ENCODE peak calls at places on chromosomes 11 and 22, in five cellular contexts. One of them, this sample, is unnamed.

GRCh38 chr11:13440100-13440855 is 22.7 kb downstream of the BTBD10 start:
- DNase-seq in psoas muscle: peak; percentile 13
- DNase-seq in hepatocyte: peak; percentile 34
- DNase-seq in mesenchymal stem cell: peak; percentile 87
- DNase-seq in thoracic aorta: no peak
- DNase-seq in this sample: peak; percentile 36

GRCh38 chr11:111457731-111458368 is 54.3 kb downstream of the BTG4 start:
- DNase-seq in hepatocyte: no peak
- DNase-seq in thoracic aorta: no peak
- DNase-seq in psoas muscle: no peak
- DNase-seq in mesenchymal stem cell: no peak
- DNase-seq in this sample: no peak

GRCh38 chr22:30606455-30607299 is at the start of gene TCN2:
- DNase-seq in thoracic aorta: peak; percentile 30
- DNase-seq in hepatocyte: peak; percentile 88
- DNase-seq in psoas muscle: peak; percentile 66
- DNase-seq in mesenchymal stem cell: peak; percentile 88
- DNase-seq in this sample: peak; percentile 65

GRCh38 chr22:50105529-50106100 is 15.8 kb downstream of the MOV10L1 start:
- DNase-seq in psoas muscle: no peak
- DNase-seq in thoracic aorta: no peak
- DNase-seq in mesenchymal stem cell: peak; percentile 59
- DNase-seq in hepatocyte: no peak
- DNase-seq in this sample: no peak

GRCh38 chr11:77470971-77471370 is 2.9 kb downstream of the PAK1 start:
- DNase-seq in mesenchymal stem cell: no peak
- DNase-seq in hepatocyte: no peak
- DNase-seq in thoracic aorta: no peak
- DNase-seq in psoas muscle: no peak
- DNase-seq in this sample: no peak

GRCh38 chr11:45857834-45858492 is 10.7 kb downstream of the CRY2 start:
- DNase-seq in mesenchymal stem cell: peak; percentile 96
- DNase-seq in psoas muscle: peak; percentile 52
- DNase-seq in hepatocyte: peak; percentile 58
- DNase-seq in thoracic aorta: no peak
- DNase-seq in this sample: peak; percentile 64

GRCh38 chr11:65121447-65121864 is 478 bp downstream of the FAU start:
- DNase-seq in hepatocyte: peak; percentile 72
- DNase-seq in psoas muscle: no peak
- DNase-seq in thoracic aorta: no peak
- DNase-seq in mesenchymal stem cell: peak; percentile 22
- DNase-seq in this sample: no peak

GRCh38 chr11:72041364-72042058 is 38.8 kb downstream of the NUMA1 start:
- DNase-seq in mesenchymal stem cell: peak; percentile 86
- DNase-seq in psoas muscle: peak; percentile 70
- DNase-seq in hepatocyte: peak; percentile 82
- DNase-seq in thoracic aorta: peak; percentile 17
- DNase-seq in this sample: peak; percentile 71

GRCh38 chr11:27497284-27497866 is 9.2 kb downstream of the LIN7C start:
- DNase-seq in hepatocyte: peak; percentile 42
- DNase-seq in thoracic aorta: no peak
- DNase-seq in psoas muscle: no peak
- DNase-seq in mesenchymal stem cell: peak; percentile 48
- DNase-seq in this sample: no peak

GRCh38 chr11:126410649-126411048 is 55.2 kb downstream of the ST3GAL4 start:
- DNase-seq in psoas muscle: peak; percentile 54
- DNase-seq in hepatocyte: no peak
- DNase-seq in mesenchymal stem cell: no peak
- DNase-seq in thoracic aorta: no peak
- DNase-seq in this sample: no peak

GRCh38 chr11:45671246-45672171 is 6.1 kb upstream of the CHST1 start:
- DNase-seq in thoracic aorta: no peak
- DNase-seq in psoas muscle: no peak
- DNase-seq in hepatocyte: no peak
- DNase-seq in mesenchymal stem cell: no peak
- DNase-seq in this sample: no peak

GRCh38 chr22:46641829-46642266 is 21.7 kb downstream of the GRAMD4 start:
- DNase-seq in thoracic aorta: no peak
- DNase-seq in hepatocyte: no peak
- DNase-seq in psoas muscle: no peak
- DNase-seq in mesenchymal stem cell: peak; percentile 41
- DNase-seq in this sample: no peak

GRCh38 chr22:41052661-41053490 is 39.5 kb upstream of the EP300 start:
- DNase-seq in hepatocyte: peak; percentile 57
- DNase-seq in psoas muscle: no peak
- DNase-seq in mesenchymal stem cell: peak; percentile 92
- DNase-seq in thoracic aorta: no peak
- DNase-seq in this sample: no peak

GRCh38 chr11:44007746-44008501 is 39.9 kb upstream of the ACCSL start:
- DNase-seq in psoas muscle: no peak
- DNase-seq in hepatocyte: no peak
- DNase-seq in mesenchymal stem cell: no peak
- DNase-seq in thoracic aorta: no peak
- DNase-seq in this sample: peak; percentile 7

GRCh38 chr11:116471608-116472007 is 301.2 kb downstream of the BUD13 start:
- DNase-seq in thoracic aorta: no peak
- DNase-seq in mesenchymal stem cell: no peak
- DNase-seq in psoas muscle: no peak
- DNase-seq in hepatocyte: peak; percentile 41
- DNase-seq in this sample: no peak
- H3K27ac ChIP-seq in thoracic aorta: no peak overlapping the region
- H3K27ac ChIP-seq in mesenchymal stem cell: no peak overlapping the region
- H3K27ac ChIP-seq in psoas muscle: no peak overlapping the region
- H3K27ac ChIP-seq in hepatocyte: peak overlapping the region; percentile 81
- H3K27ac ChIP-seq in this sample: peak overlapping the region; percentile 63

GRCh38 chr11:19226378-19227195 is 14.2 kb downstream of the E2F8 start:
- DNase-seq in mesenchymal stem cell: no peak
- DNase-seq in hepatocyte: no peak
- DNase-seq in thoracic aorta: no peak
- DNase-seq in psoas muscle: no peak
- DNase-seq in this sample: no peak
- H3K27ac ChIP-seq in mesenchymal stem cell: no peak overlapping the region
- H3K27ac ChIP-seq in hepatocyte: no peak overlapping the region
- H3K27ac ChIP-seq in thoracic aorta: no peak overlapping the region
- H3K27ac ChIP-seq in psoas muscle: peak overlapping the region; percentile 79
- H3K27ac ChIP-seq in this sample: no peak overlapping the region

GRCh38 chr22:24282401-24282800 is 11.8 kb downstream of the SPECC1L start:
- DNase-seq in hepatocyte: no peak
- DNase-seq in mesenchymal stem cell: no peak
- DNase-seq in psoas muscle: no peak
- DNase-seq in thoracic aorta: no peak
- DNase-seq in this sample: no peak
- H3K27ac ChIP-seq in hepatocyte: peak overlapping the region; percentile 66
- H3K27ac ChIP-seq in mesenchymal stem cell: no peak overlapping the region
- H3K27ac ChIP-seq in psoas muscle: no peak overlapping the region
- H3K27ac ChIP-seq in thoracic aorta: no peak overlapping the region
- H3K27ac ChIP-seq in this sample: no peak overlapping the region

GRCh38 chr11:68146010-68146540 is 24.9 kb upstream of the CHKA start:
- DNase-seq in mesenchymal stem cell: no peak
- DNase-seq in thoracic aorta: no peak
- DNase-seq in hepatocyte: peak; percentile 67
- DNase-seq in psoas muscle: peak; percentile 71
- DNase-seq in this sample: peak; percentile 78
- H3K27ac ChIP-seq in mesenchymal stem cell: no peak overlapping the region
- H3K27ac ChIP-seq in thoracic aorta: no peak overlapping the region
- H3K27ac ChIP-seq in hepatocyte: peak overlapping the region; percentile 75
- H3K27ac ChIP-seq in psoas muscle: no peak overlapping the region
- H3K27ac ChIP-seq in this sample: no peak overlapping the region

GRCh38 chr11:69637601-69637955 is 3.4 kb upstream of the CCND1 start:
- DNase-seq in hepatocyte: no peak
- DNase-seq in mesenchymal stem cell: no peak
- DNase-seq in thoracic aorta: no peak
- DNase-seq in psoas muscle: no peak
- DNase-seq in this sample: no peak
- H3K27ac ChIP-seq in hepatocyte: peak overlapping the region; percentile 59
- H3K27ac ChIP-seq in mesenchymal stem cell: no peak overlapping the region
- H3K27ac ChIP-seq in thoracic aorta: no peak overlapping the region
- H3K27ac ChIP-seq in psoas muscle: no peak overlapping the region
- H3K27ac ChIP-seq in this sample: no peak overlapping the region

GRCh38 chr11:83046626-83047172 is 25.0 kb downstream of the RAB30 start:
- DNase-seq in hepatocyte: no peak
- DNase-seq in mesenchymal stem cell: no peak
- DNase-seq in psoas muscle: no peak
- DNase-seq in thoracic aorta: no peak
- DNase-seq in this sample: no peak
- H3K27ac ChIP-seq in hepatocyte: no peak overlapping the region
- H3K27ac ChIP-seq in mesenchymal stem cell: no peak overlapping the region
- H3K27ac ChIP-seq in psoas muscle: peak overlapping the region; percentile 39
- H3K27ac ChIP-seq in thoracic aorta: no peak overlapping the region
- H3K27ac ChIP-seq in this sample: peak overlapping the region; percentile 72

This sample was measured in uterus.